ENCODE peak calls at places on chromosomes 3 and 15, in four cellular contexts. M is PC-3, O is tibial artery, K is suprapubic skin. U is an unnamed sample.

GRCh38 chr3:171458056-171458856 is 1.9 kb downstream of the TNIK start:
- DNase-seq in M (no peak), O (no peak), K (no peak), U (no peak)

GRCh38 chr15:80854104-80854503 is 74.9 kb downstream of the CEMIP start:
- DNase-seq in M (no peak), O (no peak), K (no peak), U (no peak)

GRCh38 chr3:59979542-59979941 is 929.7 kb upstream of the CFAP20DC start:
- DNase-seq in M (no peak), O (no peak), K (no peak), U (no peak)

GRCh38 chr3:100777271-100777670 is 68.0 kb downstream of the TFG start:
- DNase-seq in M (peak; percentile 53), O (no peak), K (no peak), U (no peak)

GRCh38 chr15:31324739-31325431 is 1.8 kb upstream of the KLF13 start:
- DNase-seq in M (no peak), O (no peak), K (no peak), U (no peak)

GRCh38 chr3:128482857-128483656 is 9.9 kb downstream of the GATA2 start:
- DNase-seq in M (peak; percentile 72), O (no peak), K (no peak), U (peak; percentile 60)

GRCh38 chr3:40985195-40985594 is 214.1 kb upstream of the CTNNB1 start:
- DNase-seq in M (no peak), O (no peak), K (no peak), U (no peak)

GRCh38 chr3:193895409-193895808 is 240.5 kb upstream of the HES1 start:
- DNase-seq in M (no peak), O (no peak), K (no peak), U (no peak)

GRCh38 chr15:85749261-85750151 is 45.2 kb downstream of the KLHL25 start:
- DNase-seq in M (no peak), O (peak; percentile 73), K (no peak), U (peak; percentile 84)

GRCh38 chr3:123084738-123085237 is 18.0 kb downstream of the PDIA5 start:
- DNase-seq in M (no peak), O (no peak), K (no peak), U (no peak)

GRCh38 chr3:56132762-56133161 is 335.5 kb downstream of the ERC2 start:
- DNase-seq in M (no peak), O (no peak), K (no peak), U (no peak)

GRCh38 chr3:142815803-142816202 is 73.1 kb downstream of the PCOLCE2 start:
- DNase-seq in M (no peak), O (no peak), K (no peak), U (no peak)

GRCh38 chr15:42679285-42680141 is 57.4 kb downstream of the CDAN1 start:
- DNase-seq in M (peak; percentile 43), O (no peak), K (no peak), U (no peak)

GRCh38 chr3:111967071-111967470 is 11.8 kb upstream of the ABHD10 start:
- DNase-seq in M (no peak), O (no peak), K (no peak), U (no peak)

GRCh38 chr3:11613851-11614491 is 29.7 kb downstream of the VGLL4 start:
- DNase-seq in M (no peak), O (no peak), K (no peak), U (no peak)

DNA sequence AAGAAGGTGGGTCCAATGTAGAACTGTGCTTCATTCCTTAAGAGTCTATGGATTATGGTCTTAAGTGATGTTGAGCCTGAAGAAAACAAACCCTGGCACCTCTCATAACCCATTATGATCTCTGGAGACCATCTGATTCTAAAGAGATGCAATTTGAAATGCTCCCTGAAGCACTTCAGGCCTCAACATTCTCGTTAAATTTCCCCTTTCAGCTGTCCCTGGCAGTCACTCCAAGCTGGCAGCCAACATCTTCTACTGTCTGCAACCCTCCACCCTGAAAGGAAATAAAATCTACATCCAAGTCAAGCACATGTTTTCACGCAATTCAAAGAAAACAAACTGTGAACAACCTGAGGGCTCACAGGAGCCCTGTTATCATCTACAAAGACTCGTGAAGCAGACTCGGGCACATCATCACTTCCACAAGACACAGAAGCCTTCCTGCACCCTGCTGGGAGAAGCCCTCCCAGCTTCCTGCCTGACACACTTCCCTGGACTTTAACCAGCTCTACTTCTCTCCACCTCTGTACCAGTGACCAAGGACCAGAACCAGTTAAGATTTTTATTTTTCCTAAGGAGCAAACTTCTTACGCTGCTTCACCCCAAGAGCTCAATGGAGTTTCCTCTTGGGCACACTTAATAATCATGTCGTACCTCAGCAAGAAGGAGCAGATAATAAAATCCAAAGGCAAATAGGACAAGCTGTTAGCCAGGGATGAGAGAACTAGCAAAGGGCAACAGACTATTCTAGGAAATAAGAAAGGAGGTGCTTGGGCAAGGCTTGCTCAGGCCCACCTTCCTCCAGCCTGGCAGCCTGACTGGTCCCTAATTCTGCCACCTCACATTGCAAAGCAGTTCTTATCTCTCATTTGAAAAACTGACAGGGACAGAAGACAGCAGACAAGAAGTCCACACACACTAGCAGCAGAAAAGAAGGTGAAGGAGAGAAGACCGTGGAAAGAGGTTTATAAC is 67.2 kb downstream of the MAGI1 start:
- DNase-seq in M (no peak), O (no peak), K (no peak), U (no peak)
- H3K27ac ChIP-seq in M (no peak overlapping the region), O (peak overlapping the region; percentile 38), K (no peak overlapping the region), U (no peak overlapping the region)

GRCh38 chr15:66744610-66745279 is 42.7 kb downstream of the SMAD6 start:
- DNase-seq in M (no peak), O (no peak), K (no peak), U (no peak)
- TF ChIP-seq CTCF in M (no peak), O (no peak), K (no peak), U (no peak)

GRCh38 chr3:156300929-156301806 is 180.8 kb downstream of the KCNAB1 start:
- DNase-seq in M (no peak), O (no peak), K (no peak), U (no peak)
- H3K27ac ChIP-seq in M (no peak overlapping the region), O (peak overlapping the region; percentile 25), K (no peak overlapping the region), U (no peak overlapping the region)

GRCh38 chr15:58185439-58185838 is 47.3 kb downstream of the AQP9 start:
- DNase-seq in M (no peak), O (no peak), K (no peak), U (no peak)
- TF ChIP-seq CTCF in M (no peak), O (no peak), K (no peak), U (no peak)

DNA sequence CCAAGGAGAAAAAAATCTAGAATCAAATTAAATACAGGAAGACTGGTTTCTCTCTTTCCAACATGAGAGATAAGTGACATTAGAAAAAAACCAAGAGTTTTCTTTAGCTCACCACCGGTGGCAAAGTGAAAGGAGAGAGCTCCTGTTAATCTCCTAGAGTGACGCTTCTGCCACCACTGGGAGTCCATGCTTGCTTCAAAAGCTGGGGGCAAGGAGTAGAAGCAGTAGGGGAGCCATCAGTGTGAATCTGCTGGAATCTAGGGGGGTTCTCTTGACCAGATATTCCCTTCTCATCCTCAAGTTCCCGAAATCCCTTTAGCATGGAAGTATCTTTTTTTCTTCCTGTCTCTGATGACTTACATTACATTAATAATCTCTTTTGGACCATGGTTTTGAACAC is 6.4 kb upstream of the ICE2 start:
- DNase-seq in M (no peak), O (no peak), K (no peak), U (no peak)
- H3K27ac ChIP-seq in M (no peak overlapping the region), O (no peak overlapping the region), K (no peak overlapping the region), U (no peak overlapping the region)

U was measured in psoas muscle.